ENCODE peak calls at places on chromosomes 7 and 10, in ten cellular contexts. One of them, this sample, is unnamed.

GRCh38 chr7:98233241-98234070 is 18.6 kb downstream of the TECPR1 start:
- DNase-seq in upper lobe of right lung: no peak
- DNase-seq in lower leg skin: no peak
- DNase-seq in CD8-positive, alpha-beta T cell: no peak
- DNase-seq in GM10248: no peak
- DNase-seq in endothelial cell: no peak
- DNase-seq in kidney: no peak
- DNase-seq in lung: no peak
- DNase-seq in GM13976: no peak
- DNase-seq in AG10803: no peak
- DNase-seq in this sample: no peak

GRCh38 chr10:53025172-53025651 is 252.6 kb upstream of the MBL2 start:
- DNase-seq in lower leg skin: no peak
- DNase-seq in kidney: no peak
- DNase-seq in endothelial cell: no peak
- DNase-seq in GM13976: no peak
- DNase-seq in AG10803: no peak
- DNase-seq in CD8-positive, alpha-beta T cell: no peak
- DNase-seq in lung: no peak
- DNase-seq in upper lobe of right lung: no peak
- DNase-seq in GM10248: no peak
- DNase-seq in this sample: no peak

GRCh38 chr10:95860486-95861040 is 47.2 kb upstream of the CC2D2B start:
- DNase-seq in kidney: no peak
- DNase-seq in endothelial cell: no peak
- DNase-seq in GM13976: no peak
- DNase-seq in GM10248: no peak
- DNase-seq in lung: no peak
- DNase-seq in upper lobe of right lung: no peak
- DNase-seq in AG10803: peak
- DNase-seq in lower leg skin: no peak
- DNase-seq in CD8-positive, alpha-beta T cell: no peak
- DNase-seq in this sample: no peak

GRCh38 chr7:76054129-76055120 is 6.5 kb downstream of the MDH2 start:
- DNase-seq in kidney: no peak
- DNase-seq in lung: no peak
- DNase-seq in GM10248: no peak
- DNase-seq in CD8-positive, alpha-beta T cell: no peak
- DNase-seq in AG10803: peak
- DNase-seq in upper lobe of right lung: no peak
- DNase-seq in GM13976: no peak
- DNase-seq in endothelial cell: no peak
- DNase-seq in lower leg skin: peak
- DNase-seq in this sample: peak

GRCh38 chr10:50512743-50513416 is 110.9 kb downstream of the SGMS1 start:
- DNase-seq in kidney: no peak
- DNase-seq in lower leg skin: no peak
- DNase-seq in endothelial cell: no peak
- DNase-seq in GM13976: no peak
- DNase-seq in upper lobe of right lung: no peak
- DNase-seq in lung: no peak
- DNase-seq in CD8-positive, alpha-beta T cell: no peak
- DNase-seq in GM10248: peak
- DNase-seq in AG10803: no peak
- DNase-seq in this sample: no peak

GRCh38 chr7:32036557-32036956 is 33.6 kb downstream of the PDE1C start:
- DNase-seq in lung: no peak
- DNase-seq in lower leg skin: no peak
- DNase-seq in kidney: no peak
- DNase-seq in GM10248: no peak
- DNase-seq in AG10803: peak
- DNase-seq in CD8-positive, alpha-beta T cell: no peak
- DNase-seq in upper lobe of right lung: no peak
- DNase-seq in endothelial cell: no peak
- DNase-seq in GM13976: no peak
- DNase-seq in this sample: no peak

GRCh38 chr10:67772894-67773511 is 65.0 kb downstream of the DNAJC12 start:
- DNase-seq in lower leg skin: no peak
- DNase-seq in CD8-positive, alpha-beta T cell: no peak
- DNase-seq in GM10248: peak
- DNase-seq in kidney: no peak
- DNase-seq in upper lobe of right lung: no peak
- DNase-seq in AG10803: no peak
- DNase-seq in GM13976: peak
- DNase-seq in endothelial cell: no peak
- DNase-seq in lung: no peak
- DNase-seq in this sample: no peak

GRCh38 chr10:24552346-24553016 is 171.2 kb downstream of the ARHGAP21 start:
- DNase-seq in AG10803: no peak
- DNase-seq in kidney: peak
- DNase-seq in upper lobe of right lung: peak
- DNase-seq in lung: peak
- DNase-seq in CD8-positive, alpha-beta T cell: peak
- DNase-seq in lower leg skin: peak
- DNase-seq in endothelial cell: peak
- DNase-seq in GM13976: peak
- DNase-seq in GM10248: peak
- DNase-seq in this sample: no peak

GRCh38 chr7:151725844-151726770 is 150.8 kb downstream of the PRKAG2 start:
- DNase-seq in kidney: peak
- DNase-seq in AG10803: no peak
- DNase-seq in GM13976: no peak
- DNase-seq in upper lobe of right lung: no peak
- DNase-seq in lower leg skin: no peak
- DNase-seq in lung: no peak
- DNase-seq in endothelial cell: no peak
- DNase-seq in CD8-positive, alpha-beta T cell: no peak
- DNase-seq in GM10248: no peak
- DNase-seq in this sample: peak

GRCh38 chr10:8543361-8544056 is 489.0 kb downstream of the GATA3 start:
- DNase-seq in GM10248: no peak
- DNase-seq in lung: peak
- DNase-seq in CD8-positive, alpha-beta T cell: no peak
- DNase-seq in GM13976: no peak
- DNase-seq in lower leg skin: no peak
- DNase-seq in upper lobe of right lung: no peak
- DNase-seq in endothelial cell: no peak
- DNase-seq in AG10803: no peak
- DNase-seq in kidney: no peak
- DNase-seq in this sample: no peak

GRCh38 chr7:102875700-102876192 is 37.1 kb upstream of the LRRC17 start:
- DNase-seq in GM10248: no peak
- DNase-seq in GM13976: no peak
- DNase-seq in kidney: no peak
- DNase-seq in lower leg skin: no peak
- DNase-seq in upper lobe of right lung: no peak
- DNase-seq in endothelial cell: no peak
- DNase-seq in AG10803: peak
- DNase-seq in lung: no peak
- DNase-seq in CD8-positive, alpha-beta T cell: no peak
- DNase-seq in this sample: no peak

GRCh38 chr7:134954197-134955082 is 31.9 kb upstream of the AGBL3 start:
- DNase-seq in kidney: no peak
- DNase-seq in lower leg skin: no peak
- DNase-seq in AG10803: peak
- DNase-seq in CD8-positive, alpha-beta T cell: no peak
- DNase-seq in GM13976: peak
- DNase-seq in upper lobe of right lung: no peak
- DNase-seq in GM10248: peak
- DNase-seq in lung: no peak
- DNase-seq in endothelial cell: no peak
- DNase-seq in this sample: no peak

GRCh38 chr7:142319970-142320369 is 62.1 kb upstream of the PRSS58 start:
- DNase-seq in GM10248: no peak
- DNase-seq in AG10803: no peak
- DNase-seq in kidney: no peak
- DNase-seq in CD8-positive, alpha-beta T cell: peak
- DNase-seq in GM13976: no peak
- DNase-seq in lower leg skin: no peak
- DNase-seq in upper lobe of right lung: no peak
- DNase-seq in endothelial cell: peak
- DNase-seq in lung: no peak
- DNase-seq in this sample: no peak

GRCh38 chr10:48802611-48803046 is 118.0 kb downstream of the WDFY4 start:
- DNase-seq in endothelial cell: no peak
- DNase-seq in CD8-positive, alpha-beta T cell: no peak
- DNase-seq in lung: no peak
- DNase-seq in lower leg skin: no peak
- DNase-seq in GM10248: peak
- DNase-seq in kidney: no peak
- DNase-seq in GM13976: peak
- DNase-seq in AG10803: no peak
- DNase-seq in upper lobe of right lung: no peak
- DNase-seq in this sample: no peak

GRCh38 chr10:81576336-81576735 is 298.7 kb upstream of the NRG3 start:
- DNase-seq in AG10803: no peak
- DNase-seq in upper lobe of right lung: no peak
- DNase-seq in lower leg skin: no peak
- DNase-seq in GM13976: no peak
- DNase-seq in kidney: no peak
- DNase-seq in lung: no peak
- DNase-seq in GM10248: no peak
- DNase-seq in endothelial cell: no peak
- DNase-seq in CD8-positive, alpha-beta T cell: no peak
- DNase-seq in this sample: no peak

GRCh38 chr7:28539289-28539981 is 127.1 kb downstream of the CREB5 start:
- DNase-seq in GM13976: peak
- DNase-seq in GM10248: peak
- DNase-seq in lower leg skin: no peak
- DNase-seq in CD8-positive, alpha-beta T cell: no peak
- DNase-seq in upper lobe of right lung: no peak
- DNase-seq in AG10803: no peak
- DNase-seq in kidney: no peak
- DNase-seq in endothelial cell: no peak
- DNase-seq in lung: no peak
- DNase-seq in this sample: no peak

GRCh38 chr7:79984210-79984609 is 150.4 kb upstream of the GNAI1 start:
- DNase-seq in CD8-positive, alpha-beta T cell: no peak
- DNase-seq in GM13976: no peak
- DNase-seq in upper lobe of right lung: no peak
- DNase-seq in lung: no peak
- DNase-seq in endothelial cell: no peak
- DNase-seq in kidney: no peak
- DNase-seq in GM10248: no peak
- DNase-seq in AG10803: peak
- DNase-seq in lower leg skin: no peak
- DNase-seq in this sample: no peak

GRCh38 chr7:123571684-123572083 is 14.1 kb upstream of the NDUFA5 start:
- DNase-seq in lower leg skin: no peak
- DNase-seq in kidney: no peak
- DNase-seq in lung: no peak
- DNase-seq in AG10803: no peak
- DNase-seq in GM13976: no peak
- DNase-seq in GM10248: no peak
- DNase-seq in CD8-positive, alpha-beta T cell: no peak
- DNase-seq in endothelial cell: no peak
- DNase-seq in upper lobe of right lung: no peak
- DNase-seq in this sample: no peak

GRCh38 chr7:137304624-137305235 is 38.8 kb downstream of the PTN start:
- DNase-seq in lower leg skin: no peak
- DNase-seq in upper lobe of right lung: no peak
- DNase-seq in GM10248: no peak
- DNase-seq in kidney: no peak
- DNase-seq in endothelial cell: no peak
- DNase-seq in GM13976: no peak
- DNase-seq in CD8-positive, alpha-beta T cell: no peak
- DNase-seq in lung: no peak
- DNase-seq in AG10803: no peak
- DNase-seq in this sample: no peak

DNA sequence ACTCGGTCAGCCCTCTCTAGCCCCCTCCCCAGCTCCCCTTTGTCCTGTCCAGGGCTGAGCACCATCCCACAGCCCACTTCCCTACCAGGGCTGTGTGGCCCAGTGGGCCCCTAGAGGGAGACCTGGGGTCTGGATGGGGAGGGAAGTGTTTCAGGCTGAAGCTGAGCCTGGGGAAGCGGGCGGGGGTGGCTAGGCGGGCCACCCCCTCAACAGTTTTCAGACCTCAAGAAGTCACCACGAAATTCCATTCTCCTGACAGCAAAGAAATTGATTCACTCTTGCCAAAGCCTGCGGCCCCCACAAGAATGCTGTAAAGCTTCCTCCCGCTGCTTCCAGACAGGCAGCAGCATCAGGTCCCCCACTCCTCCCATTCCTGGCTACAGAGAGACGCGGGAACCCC is 2.6 kb upstream of the LFNG start:
- DNase-seq in upper lobe of right lung: no peak
- DNase-seq in AG10803: peak
- DNase-seq in lower leg skin: no peak
- DNase-seq in GM13976: no peak
- DNase-seq in CD8-positive, alpha-beta T cell: no peak
- DNase-seq in GM10248: no peak
- DNase-seq in endothelial cell: no peak
- DNase-seq in lung: no peak
- DNase-seq in kidney: no peak
- DNase-seq in this sample: no peak
- TF ChIP-seq CTCF in upper lobe of right lung: no peak
- TF ChIP-seq CTCF in AG10803: peak
- TF ChIP-seq CTCF in lower leg skin: no peak
- TF ChIP-seq CTCF in GM13976: no peak
- TF ChIP-seq CTCF in CD8-positive, alpha-beta T cell: no peak
- TF ChIP-seq CTCF in GM10248: no peak
- TF ChIP-seq CTCF in endothelial cell: no peak
- TF ChIP-seq CTCF in lung: no peak
- TF ChIP-seq CTCF in kidney: no peak
- TF ChIP-seq CTCF in this sample: peak

GRCh38 chr10:92894081-92894480 is 45.8 kb downstream of the EXOC6 start:
- DNase-seq in AG10803: no peak
- DNase-seq in CD8-positive, alpha-beta T cell: no peak
- DNase-seq in endothelial cell: no peak
- DNase-seq in GM10248: no peak
- DNase-seq in lower leg skin: no peak
- DNase-seq in kidney: no peak
- DNase-seq in GM13976: no peak
- DNase-seq in upper lobe of right lung: no peak
- DNase-seq in lung: no peak
- DNase-seq in this sample: no peak
- TF ChIP-seq CTCF in AG10803: no peak
- TF ChIP-seq CTCF in CD8-positive, alpha-beta T cell: no peak
- TF ChIP-seq CTCF in endothelial cell: no peak
- TF ChIP-seq CTCF in GM10248: no peak
- TF ChIP-seq CTCF in lower leg skin: no peak
- TF ChIP-seq CTCF in kidney: no peak
- TF ChIP-seq CTCF in GM13976: no peak
- TF ChIP-seq CTCF in upper lobe of right lung: no peak
- TF ChIP-seq CTCF in lung: no peak
- TF ChIP-seq CTCF in this sample: no peak

GRCh38 chr10:90592903-90593302 is 264.9 kb downstream of the HTR7 start:
- DNase-seq in upper lobe of right lung: no peak
- DNase-seq in kidney: peak
- DNase-seq in GM13976: peak
- DNase-seq in GM10248: peak
- DNase-seq in AG10803: no peak
- DNase-seq in CD8-positive, alpha-beta T cell: no peak
- DNase-seq in lower leg skin: no peak
- DNase-seq in lung: no peak
- DNase-seq in endothelial cell: peak
- DNase-seq in this sample: no peak
- TF ChIP-seq CTCF in upper lobe of right lung: peak
- TF ChIP-seq CTCF in kidney: no peak
- TF ChIP-seq CTCF in GM13976: no peak
- TF ChIP-seq CTCF in GM10248: peak
- TF ChIP-seq CTCF in AG10803: no peak
- TF ChIP-seq CTCF in CD8-positive, alpha-beta T cell: no peak
- TF ChIP-seq CTCF in lower leg skin: no peak
- TF ChIP-seq CTCF in lung: peak
- TF ChIP-seq CTCF in endothelial cell: peak
- TF ChIP-seq CTCF in this sample: peak

GRCh38 chr10:71064413-71065118 is 147.8 kb upstream of the UNC5B start:
- DNase-seq in endothelial cell: no peak
- DNase-seq in lower leg skin: no peak
- DNase-seq in GM10248: no peak
- DNase-seq in GM13976: no peak
- DNase-seq in kidney: no peak
- DNase-seq in AG10803: no peak
- DNase-seq in lung: no peak
- DNase-seq in CD8-positive, alpha-beta T cell: no peak
- DNase-seq in upper lobe of right lung: no peak
- DNase-seq in this sample: no peak
- TF ChIP-seq CTCF in endothelial cell: no peak
- TF ChIP-seq CTCF in lower leg skin: no peak
- TF ChIP-seq CTCF in GM10248: no peak
- TF ChIP-seq CTCF in GM13976: no peak
- TF ChIP-seq CTCF in kidney: no peak
- TF ChIP-seq CTCF in AG10803: no peak
- TF ChIP-seq CTCF in lung: no peak
- TF ChIP-seq CTCF in CD8-positive, alpha-beta T cell: no peak
- TF ChIP-seq CTCF in upper lobe of right lung: no peak
- TF ChIP-seq CTCF in this sample: peak